ENCODE peak calls at places on chromosomes 4 and X, in seven cellular contexts. Y, L, O, Z, F, I and G are unnamed samples.

GRCh38 chr4:86498560-86499166 is 95.5 kb upstream of the PTPN13 start:
- DNase-seq in O (peak; percentile 28), L (peak; percentile 82), Z (no peak), I (no peak), Y (no peak), F (peak; percentile 27), G (no peak)

GRCh38 chr4:2500547-2500946 is 31.6 kb downstream of the RNF4 start:
- DNase-seq in Y (no peak), O (no peak), I (no peak), F (no peak), Z (no peak), L (no peak), G (no peak)

GRCh38 chrX:110852180-110852579 is 56.6 kb upstream of the CHRDL1 start:
- DNase-seq in I (no peak), O (no peak), Z (no peak), Y (no peak), F (no peak), L (peak; percentile 11), G (no peak)

GRCh38 chrX:63581390-63581789 is 203.6 kb downstream of the ARHGEF9 start:
- DNase-seq in L (no peak), Z (no peak), F (no peak), O (no peak), I (no peak), Y (no peak), G (no peak)

GRCh38 chr4:40316333-40316781 is 18.8 kb upstream of the CHRNA9 start:
- DNase-seq in Y (peak; percentile 28), L (peak; percentile 94), F (peak; percentile 68), Z (no peak), I (no peak), O (no peak), G (peak; percentile 89)

GRCh38 chr4:17895481-17895880 is 84.7 kb downstream of the NCAPG start:
- DNase-seq in O (no peak), Y (no peak), Z (no peak), I (no peak), L (no peak), F (no peak), G (no peak)

GRCh38 chr4:168999836-169000235 is 10.2 kb downstream of the CBR4 start:
- DNase-seq in O (no peak), I (no peak), Y (no peak), L (no peak), F (no peak), Z (no peak), G (no peak)

GRCh38 chrX:149540621-149541520 is at the start of gene EOLA1:
- DNase-seq in Z (peak; percentile 91), F (peak; percentile 93), I (peak; percentile 92), Y (peak; percentile 89), L (peak; percentile 96), O (peak; percentile 68), G (peak; percentile 79)

GRCh38 chr4:88291003-88291402 is 6.6 kb upstream of the PPM1K start:
- DNase-seq in O (peak; percentile 28), I (no peak), F (no peak), Z (no peak), L (peak; percentile 25), Y (no peak), G (no peak)

GRCh38 chr4:18980516-18981233 is 959.1 kb upstream of the LCORL start:
- DNase-seq in Z (no peak), L (no peak), O (no peak), I (no peak), Y (no peak), F (no peak), G (no peak)

GRCh38 chrX:137432609-137433008 is 133.3 kb upstream of the ZIC3 start:
- DNase-seq in I (no peak), L (no peak), O (no peak), F (no peak), Y (no peak), Z (no peak), G (no peak)

GRCh38 chr4:189022441-189023035 is 883.3 kb downstream of the TRIML1 start:
- DNase-seq in O (no peak), Z (no peak), L (peak; percentile 87), Y (no peak), F (no peak), I (no peak), G (peak; percentile 40)

GRCh38 chrX:101417981-101418841 is 10.2 kb downstream of the HNRNPH2 start:
- DNase-seq in L (peak; percentile 62), O (peak; percentile 36), F (peak; percentile 32), I (no peak), Z (peak; percentile 59), Y (peak; percentile 28), G (no peak)

GRCh38 chr4:119025916-119026661 is 109.5 kb upstream of the MYOZ2 start:
- DNase-seq in L (peak; percentile 94), F (no peak), O (peak; percentile 87), Y (no peak), I (no peak), Z (peak; percentile 27), G (peak; percentile 84)

GRCh38 chr4:1072830-1073446 is 40.4 kb downstream of the RNF212 start:
- DNase-seq in L (peak; percentile 72), Z (peak; percentile 81), I (no peak), F (peak; percentile 48), Y (peak; percentile 48), O (peak; percentile 70), G (no peak)

GRCh38 chr4:8101213-8101781 is 57.3 kb downstream of the ABLIM2 start:
- DNase-seq in O (peak; percentile 84), L (peak; percentile 43), Z (peak; percentile 84), F (no peak), I (no peak), Y (no peak), G (peak; percentile 5)

GRCh38 chr4:86942185-86942666 is 7.4 kb downstream of the AFF1 start:
- DNase-seq in Y (no peak), F (no peak), O (no peak), I (no peak), L (peak; percentile 55), Z (no peak), G (no peak)

GRCh38 chrX:129634541-129634940 is 20.2 kb downstream of the APLN start:
- DNase-seq in O (no peak), F (no peak), L (no peak), I (no peak), Z (no peak), Y (no peak), G (no peak)

GRCh38 chr4:159229164-159229563 is 126.3 kb downstream of the RAPGEF2 start:
- DNase-seq in Y (no peak), I (no peak), L (peak; percentile 95), O (no peak), Z (no peak), F (no peak), G (no peak)

GRCh38 chrX:31367816-31368215 is 296.0 kb upstream of the FTHL17 start:
- DNase-seq in Y (no peak), L (no peak), F (no peak), Z (no peak), I (no peak), O (no peak), G (no peak)

GRCh38 chr4:80161413-80162058 is 35.8 kb upstream of the PRDM8 start:
- DNase-seq in I (no peak), L (no peak), Z (no peak), Y (no peak), O (no peak), F (no peak), G (no peak)

GRCh38 chr4:183260491-183261151 is 59.5 kb downstream of the CLDN22 start:
- DNase-seq in Y (no peak), L (no peak), Z (peak; percentile 46), F (no peak), I (no peak), O (no peak), G (no peak)

GRCh38 chrX:104351173-104351769 is 96.5 kb upstream of the ESX1 start:
- DNase-seq in Y (no peak), L (peak; percentile 83), Z (no peak), I (no peak), F (no peak), O (no peak), G (peak; percentile 57)

GRCh38 chr4:121728798-121729226 is 32.0 kb upstream of the ANXA5 start:
- DNase-seq in O (no peak), F (no peak), Z (no peak), Y (no peak), I (no peak), L (peak; percentile 94), G (peak; percentile 83)

GRCh38 chrX:40174594-40175415 is 77.0 kb upstream of the BCOR start:
- DNase-seq in L (peak; percentile 60), O (no peak), Z (peak; percentile 57), Y (peak; percentile 59), I (no peak), F (no peak), G (no peak)

GRCh38 chr4:133152801-133153526 is 3.9 kb downstream of the PCDH10 start:
- DNase-seq in Y (no peak), Z (no peak), L (peak; percentile 23), F (no peak), I (peak; percentile 9), O (no peak), G (no peak)

GRCh38 chr4:10092481-10093272 is 23.9 kb downstream of the WDR1 start:
- DNase-seq in Y (no peak), L (peak; percentile 41), Z (no peak), O (no peak), F (no peak), I (no peak), G (no peak)

GRCh38 chrX:6718766-6719165 is 183.8 kb upstream of the VCX3A start:
- DNase-seq in Z (no peak), O (no peak), L (no peak), I (no peak), F (no peak), Y (no peak), G (no peak)